ENCODE peak calls at places on chromosomes 16 and 17, in eight cellular contexts. H, V, M, E, D, Y, Z and X are unnamed samples.

GRCh38 chr17:20084621-20085282 is 75.6 kb downstream of the SPECC1 start:
- DNase-seq in H (no peak), Z (no peak), E (no peak), Y (no peak), D (no peak), V (no peak), M (no peak), X (no peak)

GRCh38 chr17:15490634-15491261 is 23.3 kb upstream of the CDRT4 start:
- DNase-seq in H (no peak), Y (no peak), D (peak), Z (peak), E (peak), V (no peak), M (peak), X (no peak)

GRCh38 chr17:47694818-47695663 is 1.1 kb downstream of the TBKBP1 start:
- DNase-seq in M (peak), Y (no peak), E (peak), V (peak), H (no peak), Z (peak), D (peak), X (peak)

GRCh38 chr16:68267612-68268405 is 3.5 kb downstream of the SLC7A6 start:
- DNase-seq in Y (no peak), Z (no peak), H (no peak), M (no peak), D (no peak), E (no peak), V (no peak), X (no peak)

GRCh38 chr17:44601574-44602372 is 44.5 kb downstream of the FZD2 start:
- DNase-seq in Z (peak), H (no peak), V (no peak), D (no peak), E (no peak), Y (no peak), M (no peak), X (peak)

GRCh38 chr17:31568140-31568938 is 176.9 kb downstream of the RAB11FIP4 start:
- DNase-seq in V (no peak), E (no peak), D (no peak), Y (no peak), Z (peak), M (peak), H (no peak), X (peak)

GRCh38 chr16:30409125-30410060 is 2.0 kb downstream of the ZNF771 start:
- DNase-seq in D (peak), H (peak), M (peak), Z (peak), V (peak), E (peak), Y (peak), X (peak)

GRCh38 chr17:7848665-7849184 is 6.1 kb upstream of the TMEM88 start:
- DNase-seq in D (no peak), Y (no peak), M (no peak), V (no peak), Z (no peak), H (no peak), E (no peak), X (peak)

GRCh38 chr16:54411555-54411954 is 125.0 kb upstream of the IRX3 start:
- DNase-seq in Z (no peak), V (no peak), H (no peak), D (no peak), E (peak), M (no peak), Y (no peak), X (no peak)

GRCh38 chr17:77331161-77331864 is 190.5 kb downstream of the SEC14L1 start:
- DNase-seq in V (peak), E (peak), M (peak), Z (peak), D (peak), H (peak), Y (peak), X (peak)

GRCh38 chr17:64618848-64619247 is 43.3 kb downstream of the SMURF2 start:
- DNase-seq in D (no peak), M (no peak), V (no peak), E (no peak), Z (no peak), H (no peak), Y (no peak), X (no peak)

GRCh38 chr17:63550816-63551639 is 751 bp downstream of the DCAF7 start:
- DNase-seq in E (no peak), H (no peak), D (peak), Z (peak), Y (no peak), V (no peak), M (no peak), X (peak)

GRCh38 chr17:9239260-9239820 is 218.0 kb downstream of the NTN1 start:
- DNase-seq in M (no peak), D (no peak), Z (no peak), E (no peak), H (no peak), Y (no peak), V (no peak), X (no peak)

GRCh38 chr17:58840820-58841612 is 85.4 kb downstream of the PPM1E start:
- DNase-seq in D (peak), H (no peak), Z (no peak), Y (no peak), E (no peak), M (no peak), V (no peak), X (no peak)

GRCh38 chr16:85524630-85525463 is 88.3 kb upstream of the GSE1 start:
- DNase-seq in M (peak), E (no peak), V (no peak), D (peak), Y (no peak), Z (peak), H (no peak), X (peak)

GRCh38 chr16:89565506-89566372 is 5.3 kb downstream of the RPL13 start:
- DNase-seq in Y (no peak), M (peak), Z (peak), V (no peak), D (peak), E (peak), H (peak), X (peak)

GRCh38 chr17:75685508-75685907 is 18.4 kb downstream of the SAP30BP start:
- DNase-seq in Z (no peak), M (no peak), H (no peak), Y (no peak), D (no peak), V (no peak), E (no peak), X (no peak)

GRCh38 chr17:42798383-42799380 is at the start of the genes CNTD1 and COA3:
- DNase-seq in Y (peak), E (peak), M (peak), V (peak), D (peak), H (peak), Z (peak), X (peak)

GRCh38 chr16:11597268-11597690 is 10.6 kb upstream of the LITAF start:
- DNase-seq in M (no peak), Y (no peak), D (peak), H (no peak), Z (no peak), V (no peak), E (no peak), X (no peak)

GRCh38 chr17:30369995-30370394 is 8.7 kb upstream of the CPD start:
- DNase-seq in M (no peak), V (no peak), H (no peak), E (no peak), D (peak), Z (no peak), Y (no peak), X (no peak)

GRCh38 chr16:74304164-74304834 is 7.7 kb downstream of the PSMD7 start:
- DNase-seq in E (no peak), H (no peak), Z (peak), Y (no peak), V (peak), M (no peak), D (peak), X (no peak)

GRCh38 chr17:57140321-57140720 is 55.3 kb downstream of the AKAP1 start:
- DNase-seq in H (no peak), M (no peak), D (no peak), Y (no peak), Z (no peak), V (no peak), E (no peak), X (no peak)

GRCh38 chr16:67235816-67236547 is 9.1 kb downstream of the TMEM208 start:
- DNase-seq in H (no peak), D (no peak), E (no peak), V (no peak), Y (no peak), Z (no peak), M (no peak), X (no peak)

GRCh38 chr17:53722407-53722806 is 100.3 kb upstream of the KIF2B start:
- DNase-seq in E (no peak), H (no peak), Y (no peak), Z (peak), D (peak), V (no peak), M (no peak), X (no peak)

GRCh38 chr17:64706224-64707076 is 44.3 kb upstream of the SMURF2 start:
- DNase-seq in V (no peak), Z (no peak), H (no peak), M (no peak), Y (no peak), D (peak), E (no peak), X (no peak)

GRCh38 chr16:59412275-59412841 is 678.2 kb upstream of the GOT2 start:
- DNase-seq in M (no peak), Y (no peak), H (no peak), E (no peak), D (peak), V (no peak), Z (peak), X (no peak)

GRCh38 chr16:75251280-75252048 is at the start of gene BCAR1:
- DNase-seq in D (peak), Y (peak), V (peak), M (peak), E (peak), H (peak), Z (peak), X (peak)

GRCh38 chr17:55246583-55246982 is 18.2 kb upstream of the HLF start:
- DNase-seq in H (no peak), Z (no peak), M (no peak), Y (no peak), D (no peak), V (no peak), E (no peak), X (no peak)

GRCh38 chr17:55241097-55241496 is 23.7 kb upstream of the HLF start:
- DNase-seq in E (no peak), Y (no peak), D (no peak), M (no peak), Z (no peak), H (no peak), V (no peak), X (no peak)

GRCh38 chr17:55238931-55239297 is 25.8 kb upstream of the HLF start:
- DNase-seq in E (no peak), M (no peak), D (no peak), H (no peak), Y (no peak), V (peak), Z (no peak), X (no peak)

GRCh38 chr17:55245986-55246385 is 18.8 kb upstream of the HLF start:
- DNase-seq in D (no peak), V (no peak), Z (peak), E (no peak), Y (no peak), M (no peak), H (no peak), X (no peak)

GRCh38 chr17:55242481-55242880 is 22.3 kb upstream of the HLF start:
- DNase-seq in V (no peak), H (no peak), M (no peak), E (no peak), Z (no peak), D (no peak), Y (no peak), X (no peak)
- TF ChIP-seq CTCF in V (no peak), H (no peak), M (no peak), E (no peak), Z (no peak), D (no peak), Y (no peak), X (no peak)

DNA sequence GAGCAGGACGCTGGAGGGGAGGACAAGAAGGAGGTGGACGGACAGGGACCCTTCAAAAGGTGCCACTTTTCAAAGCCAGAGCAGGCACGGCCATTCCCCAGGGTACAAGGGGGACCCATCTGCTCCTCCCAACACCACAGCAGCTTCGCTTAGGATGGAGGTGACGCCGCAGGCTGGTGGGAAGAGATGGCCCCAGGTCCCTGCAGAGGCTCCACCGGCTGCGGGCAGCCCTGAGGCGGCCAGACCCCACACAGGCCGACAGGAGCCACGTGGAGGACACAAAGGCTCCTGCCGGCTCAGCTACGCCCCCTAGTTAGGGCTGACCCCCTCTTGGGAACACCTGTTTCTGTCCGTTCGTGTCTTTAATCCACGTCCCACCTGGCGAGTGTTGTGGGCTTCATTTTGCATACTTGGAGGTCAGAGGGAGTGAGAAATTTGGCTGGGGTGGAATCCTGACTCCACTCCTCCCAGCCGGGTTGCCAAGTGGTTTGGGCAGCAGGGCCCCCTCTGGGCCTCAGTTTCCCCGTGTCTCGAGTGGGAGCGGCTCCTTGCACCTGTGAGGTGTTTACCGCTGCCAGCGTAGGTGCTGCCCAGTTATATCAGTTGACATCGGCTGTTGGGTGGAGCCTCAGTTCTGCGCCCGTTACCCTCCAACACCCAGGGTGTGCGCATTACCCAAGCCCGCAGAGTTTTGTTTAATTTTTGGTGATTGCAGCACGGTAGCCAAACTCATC is 5.8 kb upstream of the FN3KRP start:
- DNase-seq in V (no peak), Z (no peak), Y (no peak), H (no peak), E (no peak), D (no peak), M (no peak), X (no peak)
- TF ChIP-seq CTCF in V (no peak), Z (no peak), Y (no peak), H (no peak), E (no peak), D (peak), M (no peak), X (no peak)

DNA sequence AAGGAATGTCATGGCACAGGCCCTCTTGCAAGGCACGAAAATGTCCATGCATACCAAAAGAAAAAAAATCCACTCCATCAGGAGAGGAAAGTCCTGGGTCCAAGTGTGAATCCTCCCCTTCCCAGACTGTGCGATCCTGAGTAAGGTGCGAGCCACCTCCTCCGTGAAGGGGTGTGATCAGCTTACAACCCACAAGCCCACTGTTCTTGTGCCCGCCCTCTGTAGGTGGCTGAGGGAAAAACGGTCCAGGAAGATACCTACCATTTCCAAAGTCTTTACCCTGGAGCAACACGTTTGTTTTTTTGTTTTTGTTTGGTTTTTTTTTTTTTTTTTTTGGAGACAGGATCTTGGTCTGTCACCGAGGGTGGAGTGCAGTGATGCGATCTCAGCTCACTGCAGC is 116.5 kb downstream of the ZNF423 start:
- DNase-seq in Y (no peak), D (no peak), Z (no peak), E (no peak), M (no peak), H (no peak), V (no peak), X (no peak)
- TF ChIP-seq CTCF in Y (no peak), D (peak), Z (peak), E (no peak), M (no peak), H (peak), V (no peak), X (no peak)

DNA sequence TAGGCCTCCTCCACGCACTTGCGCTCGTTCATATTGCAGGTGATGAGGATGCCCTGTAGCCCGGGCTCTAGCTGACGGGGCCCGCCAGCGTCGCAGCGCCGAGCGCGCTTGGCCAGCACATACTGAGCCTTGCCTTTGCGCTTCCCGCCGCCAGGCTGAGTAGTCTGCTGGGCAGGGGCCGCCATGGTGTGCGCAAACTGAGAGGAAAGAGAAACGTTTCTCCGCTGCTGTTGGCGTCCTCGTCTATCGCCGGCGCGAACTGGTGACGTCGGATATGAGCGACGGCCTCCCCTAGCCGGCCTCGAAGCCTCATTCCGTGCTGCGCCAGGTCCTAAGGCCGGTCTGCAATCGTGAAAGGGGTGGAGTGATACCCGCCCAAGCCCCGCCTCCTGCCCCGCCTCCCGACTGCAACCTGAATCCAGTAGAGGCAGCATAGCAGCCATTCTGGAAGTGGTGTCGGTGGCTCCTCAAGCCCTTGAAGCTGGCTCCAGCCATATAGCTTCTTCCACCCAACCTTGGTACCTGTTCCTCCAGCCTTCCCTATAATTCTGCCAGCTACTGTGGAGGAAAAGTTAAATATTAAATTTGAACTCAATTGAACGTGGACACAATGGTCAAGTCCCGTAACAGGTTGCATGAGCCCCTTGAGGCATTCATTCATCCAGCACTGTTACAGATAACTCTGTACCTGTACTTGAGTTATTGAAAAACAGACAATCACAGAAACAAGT is at the start of gene THUMPD1:
- DNase-seq in H (peak), Y (peak), M (peak), D (peak), E (peak), V (peak), Z (peak), X (peak)
- TF ChIP-seq CTCF in H (peak), Y (no peak), M (no peak), D (no peak), E (no peak), V (no peak), Z (no peak), X (peak)

GRCh38 chr17:17388657-17389496 is 85.7 kb downstream of the NT5M start:
- DNase-seq in Z (no peak), D (no peak), V (no peak), Y (no peak), H (no peak), E (no peak), M (no peak), X (no peak)

GRCh38 chr17:17385502-17385901 is 82.3 kb downstream of the NT5M start:
- DNase-seq in Z (no peak), E (no peak), V (no peak), Y (no peak), M (no peak), H (no peak), D (no peak), X (no peak)

GRCh38 chr17:17387017-17387416 is 83.8 kb downstream of the NT5M start:
- DNase-seq in Z (no peak), H (no peak), Y (no peak), V (no peak), M (no peak), D (peak), E (no peak), X (no peak)

GRCh38 chr17:17386143-17386800 is 83.1 kb downstream of the NT5M start:
- DNase-seq in V (no peak), Z (no peak), Y (no peak), M (no peak), D (no peak), E (peak), H (no peak), X (no peak)

GRCh38 chr17:17387461-17388362 is 84.5 kb downstream of the NT5M start:
- DNase-seq in V (no peak), D (peak), Y (no peak), M (no peak), H (peak), Z (no peak), E (no peak), X (peak)
- TF ChIP-seq CTCF in V (no peak), D (peak), Y (peak), M (no peak), H (peak), Z (peak), E (no peak), X (peak)

DNA sequence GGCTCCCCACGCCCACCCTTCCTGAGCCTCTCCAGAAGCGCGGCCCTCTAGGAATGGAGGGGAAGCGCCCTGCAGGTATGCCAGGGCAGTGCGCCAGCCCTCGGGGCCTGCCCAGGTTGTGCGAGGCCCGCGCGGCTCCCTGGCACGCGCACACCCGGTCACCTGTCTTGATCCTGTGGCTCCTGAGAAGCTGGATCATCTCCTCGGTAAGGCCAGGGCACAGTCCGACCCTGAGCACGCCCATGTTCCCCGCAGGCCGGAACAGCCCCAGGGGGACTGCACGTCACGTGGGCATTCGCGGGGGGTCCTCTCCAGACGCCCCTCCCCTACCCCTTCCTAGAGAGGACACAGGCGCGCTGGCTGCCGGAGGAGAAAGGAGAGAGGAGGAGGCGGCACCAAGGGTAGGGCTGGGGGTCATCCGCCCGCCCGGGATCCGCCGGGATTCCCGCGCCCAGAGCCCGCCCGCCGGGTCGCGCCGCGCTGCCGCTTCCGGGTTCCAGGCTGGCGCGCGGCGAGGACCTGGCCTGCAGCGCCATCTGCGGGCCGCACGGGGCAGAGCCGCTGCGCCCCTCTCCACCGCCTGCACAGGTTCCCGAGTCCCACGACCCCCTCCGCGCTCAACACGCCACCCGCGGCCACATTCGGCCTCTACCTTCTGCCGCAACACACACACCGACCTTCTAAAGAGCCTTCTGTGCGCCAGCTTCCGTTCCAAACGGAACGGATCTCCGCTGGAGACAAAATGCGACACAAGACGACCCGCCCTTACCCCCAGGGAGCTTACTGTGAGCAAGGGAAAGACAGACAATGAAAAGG is at the start of gene RAD51D:
- DNase-seq in M (peak), D (peak), V (peak), E (peak), Z (peak), Y (peak), H (peak), X (peak)
- TF ChIP-seq CTCF in M (peak), D (peak), V (peak), E (peak), Z (no peak), Y (peak), H (peak), X (peak)